ENCODE peak calls at places on chromosomes 11 and 22, in seven cellular contexts. T is PC-3, D is GM23338, V is HCT116, F is neural progenitor cell, K is MM.1S, L is hepatocyte. S is an unnamed sample.
A peak's percentile ranks its signal among the peaks of the same experiment; 100 is the strongest.

GRCh38 chr22:25153961-25154685 is 45.5 kb upstream of the CRYBB3 start:
- DNase-seq in T (peak; percentile 69), D (peak; percentile 54), V (no peak), F (peak; percentile 51), K (no peak), L (peak; percentile 60), S (no peak)

GRCh38 chr11:32290783-32291182 is 144.6 kb downstream of the WT1 start:
- DNase-seq in T (no peak), D (no peak), V (no peak), F (no peak), K (no peak), L (peak; percentile 38), S (no peak)

GRCh38 chr11:72685560-72686480 is 11.6 kb upstream of the PDE2A start:
- DNase-seq in T (no peak), D (no peak), V (no peak), F (no peak), K (no peak), L (peak; percentile 47), S (no peak)

GRCh38 chr11:27551127-27551526 is 44.6 kb upstream of the LIN7C start:
- DNase-seq in T (no peak), D (no peak), V (no peak), F (no peak), K (no peak), L (no peak), S (no peak)

GRCh38 chr11:90849278-90849677 is 626.4 kb upstream of the CHORDC1 start:
- DNase-seq in T (peak; percentile 28), D (no peak), V (no peak), F (no peak), K (no peak), L (no peak), S (no peak)

GRCh38 chr22:49019737-49020136 is 807.9 kb downstream of the BRD1 start:
- DNase-seq in T (no peak), D (no peak), V (no peak), F (no peak), K (no peak), L (no peak), S (no peak)

GRCh38 chr11:8265681-8266241 is 2.1 kb upstream of the LMO1 start:
- DNase-seq in T (no peak), D (peak; percentile 67), V (no peak), F (peak; percentile 78), K (no peak), L (no peak), S (no peak)

GRCh38 chr11:61996933-61997332 is 29.5 kb upstream of the FTH1 start:
- DNase-seq in T (no peak), D (peak; percentile 46), V (no peak), F (peak; percentile 85), K (no peak), L (no peak), S (no peak)

GRCh38 chr11:119441898-119442243 is 18.9 kb upstream of the THY1 start:
- DNase-seq in T (no peak), D (peak; percentile 51), V (no peak), F (no peak), K (no peak), L (no peak), S (no peak)

GRCh38 chr11:100863080-100863581 is 176.0 kb downstream of the ARHGAP42 start:
- DNase-seq in T (peak; percentile 43), D (peak; percentile 21), V (no peak), F (peak; percentile 46), K (peak; percentile 95), L (peak; percentile 50), S (no peak)

GRCh38 chr11:121932646-121933185 is 183.3 kb downstream of the BLID start:
- DNase-seq in T (peak; percentile 92), D (peak; percentile 14), V (no peak), F (no peak), K (no peak), L (no peak), S (no peak)

GRCh38 chr11:59174664-59175033 is 2.7 kb downstream of the DTX4 start:
- DNase-seq in T (peak; percentile 94), D (no peak), V (no peak), F (no peak), K (no peak), L (peak; percentile 78), S (no peak)

GRCh38 chr22:20536590-20537324 is 29.3 kb downstream of the MED15 start:
- DNase-seq in T (no peak), D (no peak), V (no peak), F (no peak), K (no peak), L (no peak), S (no peak)

GRCh38 chr22:45683680-45684079 is 12.0 kb downstream of the ATXN10 start:
- DNase-seq in T (no peak), D (no peak), V (no peak), F (no peak), K (no peak), L (no peak), S (no peak)

GRCh38 chr11:269146-269890 is 8.9 kb upstream of the NLRP6 start:
- DNase-seq in T (no peak), D (peak; percentile 18), V (no peak), F (no peak), K (peak; percentile 90), L (no peak), S (peak; percentile 99)

GRCh38 chr11:56396047-56396446 is 16.4 kb upstream of the OR5AL1 start:
- DNase-seq in T (no peak), D (peak; percentile 50), V (no peak), F (peak; percentile 12), K (no peak), L (peak; percentile 10), S (no peak)

GRCh38 chr11:44270403-44271192 is 39.3 kb downstream of the ALX4 start:
- DNase-seq in T (no peak), D (no peak), V (no peak), F (no peak), K (no peak), L (no peak), S (no peak)

GRCh38 chr22:25747245-25747944 is 5.4 kb downstream of the MYO18B start:
- DNase-seq in T (no peak), D (no peak), V (peak; percentile 45), F (no peak), K (no peak), L (peak; percentile 64), S (no peak)

GRCh38 chr11:20854214-20854613 is 184.8 kb downstream of the NELL1 start:
- DNase-seq in T (no peak), D (peak; percentile 54), V (no peak), F (peak; percentile 75), K (peak; percentile 28), L (peak; percentile 18), S (no peak)

GRCh38 chr22:46634011-46634699 is 14.0 kb downstream of the GRAMD4 start:
- DNase-seq in T (no peak), D (no peak), V (no peak), F (no peak), K (no peak), L (no peak), S (no peak)

GRCh38 chr11:82718307-82718706 is 15.4 kb downstream of the FAM181B start:
- DNase-seq in T (peak; percentile 76), D (peak; percentile 85), V (peak; percentile 19), F (peak; percentile 80), K (peak; percentile 61), L (peak; percentile 78), S (peak; percentile 41)

GRCh38 chr11:101083334-101083733 is 46.3 kb downstream of the PGR start:
- DNase-seq in T (no peak), D (peak; percentile 34), V (no peak), F (no peak), K (no peak), L (no peak), S (no peak)

GRCh38 chr22:50031189-50032091 is 18.9 kb upstream of the IL17REL start:
- DNase-seq in T (no peak), D (no peak), V (no peak), F (no peak), K (no peak), L (peak; percentile 3), S (no peak)

GRCh38 chr22:29816128-29816527 is 21.9 kb downstream of the ASCC2 start:
- DNase-seq in T (no peak), D (no peak), V (no peak), F (no peak), K (no peak), L (no peak), S (no peak)

GRCh38 chr11:110251837-110252236 is 44.6 kb downstream of the RDX start:
- DNase-seq in T (peak; percentile 99), D (no peak), V (peak; percentile 73), F (no peak), K (no peak), L (no peak), S (no peak)

GRCh38 chr11:63212742-63213141 is 30.7 kb downstream of the SLC22A25 start:
- DNase-seq in T (peak; percentile 70), D (peak; percentile 63), V (peak; percentile 10), F (peak; percentile 51), K (peak; percentile 49), L (peak; percentile 26), S (peak; percentile 22)
- TF ChIP-seq CTCF in T (peak; percentile 75), D (peak; percentile 62), V (peak; percentile 55), F (peak; percentile 59), K (peak; percentile 53), L (peak; percentile 52), S (peak; percentile 77)

GRCh38 chr22:31161386-31161785 is 1.4 kb downstream of the RNF185 start:
- DNase-seq in T (no peak), D (no peak), V (no peak), F (no peak), K (no peak), L (no peak), S (no peak)
- TF ChIP-seq EZH2phosphoT487 in T (no peak), D (no peak), V (no peak), F (no peak), K (no peak), L (no peak), S (no peak)

GRCh38 chr11:134347441-134347840 is 15.7 kb downstream of the GLB1L2 start:
- DNase-seq in T (no peak), D (no peak), V (no peak), F (no peak), K (no peak), L (no peak), S (no peak)
- H3K27ac ChIP-seq in T (no peak overlapping the region), D (no peak overlapping the region), V (no peak overlapping the region), F (no peak overlapping the region), K (no peak overlapping the region), L (no peak overlapping the region), S (no peak overlapping the region)

GRCh38 chr11:70140859-70141489 is 62.1 kb upstream of the FADD start:
- DNase-seq in T (no peak), D (peak; percentile 48), V (no peak), F (no peak), K (no peak), L (no peak), S (no peak)

GRCh38 chr11:70135142-70136132 is 57.3 kb downstream of the ANO1 start:
- DNase-seq in T (no peak), D (no peak), V (no peak), F (peak; percentile 51), K (no peak), L (peak; percentile 37), S (no peak)

GRCh38 chr11:70137383-70137782 is 59.3 kb downstream of the ANO1 start:
- DNase-seq in T (no peak), D (no peak), V (no peak), F (no peak), K (no peak), L (no peak), S (no peak)

GRCh38 chr11:70139785-70140410 is 61.8 kb downstream of the ANO1 start:
- DNase-seq in T (no peak), D (no peak), V (no peak), F (no peak), K (no peak), L (no peak), S (no peak)

DNA sequence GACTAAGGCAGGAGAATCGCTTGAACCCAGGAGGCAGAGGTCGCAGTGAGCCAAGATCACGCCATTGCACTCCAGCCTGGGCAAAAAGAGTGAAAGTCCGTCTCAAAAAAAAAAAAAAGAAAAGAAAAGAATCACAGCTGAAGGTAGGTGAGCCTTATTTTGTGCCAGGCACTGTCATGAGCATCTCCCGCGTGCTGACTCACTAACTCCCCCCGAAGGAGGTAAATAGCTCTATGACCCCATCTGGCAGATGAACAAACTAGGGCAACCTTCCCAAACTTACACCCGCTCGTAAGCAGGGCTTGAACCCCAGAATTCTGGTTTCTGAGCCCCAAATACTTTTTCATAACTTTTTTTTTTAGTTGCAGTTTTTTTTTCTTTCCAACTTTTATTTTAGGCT is 60.3 kb downstream of the ANO1 start:
- DNase-seq in T (no peak), D (peak; percentile 49), V (no peak), F (no peak), K (no peak), L (no peak), S (no peak)
- TF ChIP-seq CTCF in T (no peak), D (peak; percentile 65), V (no peak), F (no peak), K (no peak), L (no peak), S (no peak)

S was measured in OCI-LY7.